ENCODE peak calls at places on chromosomes 7 and 10, in five cellular contexts. K, T, Y, C and H are unnamed samples.

GRCh38 chr10:51427758-51428157 is 271.6 kb downstream of the CSTF2T start:
- DNase-seq in T (no peak), K (no peak), C (no peak), Y (no peak), H (no peak)

GRCh38 chr7:22549667-22550513 is 49.9 kb upstream of the STEAP1B start:
- DNase-seq in C (peak), K (no peak), T (no peak), Y (peak), H (no peak)

GRCh38 chr10:99983280-99983988 is 26.3 kb downstream of the DNMBP start:
- DNase-seq in T (peak), C (peak), Y (no peak), K (no peak), H (no peak)

GRCh38 chr7:143435266-143435665 is 8.0 kb upstream of the TAS2R60 start:
- DNase-seq in K (no peak), Y (no peak), T (no peak), C (no peak), H (no peak)

GRCh38 chr10:79502561-79503309 is 9.6 kb upstream of the EIF5AL1 start:
- DNase-seq in T (no peak), K (no peak), Y (no peak), C (no peak), H (no peak)

GRCh38 chr7:135184254-135184841 is 13.8 kb upstream of the CYREN start:
- DNase-seq in K (no peak), Y (no peak), T (no peak), C (no peak), H (no peak)

GRCh38 chr10:17703706-17704105 is 48.3 kb upstream of the TMEM236 start:
- DNase-seq in K (no peak), T (no peak), C (no peak), Y (no peak), H (no peak)

GRCh38 chr7:2735744-2736143 is 47.7 kb downstream of the AMZ1 start:
- DNase-seq in C (no peak), T (no peak), Y (no peak), K (no peak), H (no peak)

GRCh38 chr7:11716185-11716584 is 115.8 kb downstream of the THSD7A start:
- DNase-seq in T (no peak), C (no peak), Y (no peak), K (no peak), H (no peak)

GRCh38 chr10:10794056-10794455 is 223.6 kb upstream of the CELF2 start:
- DNase-seq in C (no peak), Y (no peak), K (no peak), T (no peak), H (no peak)

GRCh38 chr10:9851808-9852207 is 1165.9 kb upstream of the CELF2 start:
- DNase-seq in T (no peak), Y (no peak), C (no peak), K (no peak), H (no peak)

GRCh38 chr10:88565072-88565471 is 18.0 kb downstream of the RNLS start:
- DNase-seq in K (no peak), Y (no peak), C (peak), T (peak), H (no peak)

GRCh38 chr10:65602182-65602865 is 1323.5 kb upstream of the LRRTM3 start:
- DNase-seq in K (no peak), C (no peak), T (no peak), Y (no peak), H (no peak)

GRCh38 chr10:24603333-24603732 is 120.4 kb downstream of the ARHGAP21 start:
- DNase-seq in K (no peak), C (peak), T (no peak), Y (no peak), H (no peak)

GRCh38 chr7:21538936-21539335 is 3.9 kb upstream of the DNAH11 start:
- DNase-seq in Y (no peak), C (no peak), K (no peak), T (no peak), H (no peak)

GRCh38 chr7:112336261-112336660 is 114.0 kb upstream of the IFRD1 start:
- DNase-seq in K (no peak), Y (no peak), C (no peak), T (no peak), H (no peak)

GRCh38 chr7:154682003-154682402 is 320.9 kb downstream of the PAXIP1 start:
- DNase-seq in K (no peak), T (no peak), Y (no peak), C (no peak), H (no peak)

GRCh38 chr7:106039486-106040060 is 72.5 kb downstream of the SYPL1 start:
- DNase-seq in K (no peak), C (peak), T (no peak), Y (no peak), H (no peak)

GRCh38 chr7:89927762-89928161 is 226.5 kb upstream of the STEAP1 start:
- DNase-seq in Y (no peak), T (no peak), C (no peak), K (no peak), H (no peak)

GRCh38 chr7:93757421-93757820 is 133.1 kb downstream of the TFPI2 start:
- DNase-seq in C (no peak), K (no peak), T (no peak), Y (no peak), H (no peak)

GRCh38 chr10:75035975-75036708 is 75.3 kb upstream of the SAMD8 start:
- DNase-seq in C (peak), K (no peak), T (peak), Y (no peak), H (no peak)

GRCh38 chr10:6055929-6056328 is 6.2 kb downstream of the IL2RA start:
- DNase-seq in T (no peak), Y (no peak), K (no peak), C (no peak), H (no peak)

GRCh38 chr7:40826419-40827216 is 691.8 kb downstream of the SUGCT start:
- DNase-seq in Y (no peak), K (no peak), T (no peak), C (peak), H (no peak)

GRCh38 chr7:141785711-141786552 is 4.1 kb upstream of the TAS2R5 start:
- DNase-seq in T (peak), C (peak), K (no peak), Y (peak), H (no peak)

GRCh38 chr10:125153693-125154490 is 6.5 kb downstream of the CTBP2 start:
- DNase-seq in K (no peak), C (peak), Y (no peak), T (no peak), H (no peak)

GRCh38 chr7:151705744-151706567 is 171.0 kb downstream of the PRKAG2 start:
- DNase-seq in Y (peak), C (peak), T (no peak), K (no peak), H (no peak)

GRCh38 chr10:117132751-117133231 is 5.3 kb downstream of the VAX1 start:
- DNase-seq in C (no peak), T (no peak), K (no peak), Y (no peak), H (no peak)

GRCh38 chr10:118840071-118840775 is 85.5 kb upstream of the CACUL1 start:
- DNase-seq in Y (no peak), C (no peak), T (peak), K (no peak), H (no peak)

GRCh38 chr7:142759433-142759832 is 10.2 kb downstream of the PRSS1 start:
- DNase-seq in T (no peak), K (no peak), C (no peak), Y (no peak), H (no peak)

GRCh38 chr7:74206589-74207120 is 3.2 kb upstream of the LAT2 start:
- DNase-seq in T (peak), K (peak), Y (peak), C (peak), H (peak)

GRCh38 chr7:151925446-151926335 is 30.6 kb upstream of the GALNTL5 start:
- DNase-seq in C (no peak), Y (no peak), K (peak), T (no peak), H (peak)